ENCODE peak calls at places on chromosome 5, in seven cellular contexts. E is upper lobe of right lung; O is kidney; Y is A549; R is adrenal gland; D is fibroblast of pulmonary artery; I is CD8-positive, alpha-beta T cell. Q is an unnamed sample.

GRCh38 chr5:86909896-86910295 is 292.2 kb downstream of the COX7C start:
- DNase-seq in E (no peak), O (no peak), Y (no peak), R (no peak), D (peak; percentile 78), I (no peak), Q (peak; percentile 59)

GRCh38 chr5:115209279-115209678 is 39.6 kb upstream of the TRIM36 start:
- DNase-seq in E (no peak), O (no peak), Y (no peak), R (peak; percentile 62), D (peak; percentile 73), I (no peak), Q (no peak)

GRCh38 chr5:2335156-2335555 is 416.3 kb downstream of the IRX2 start:
- DNase-seq in E (no peak), O (no peak), Y (no peak), R (no peak), D (no peak), I (no peak), Q (no peak)

GRCh38 chr5:151900876-151901275 is 23.8 kb downstream of the GLRA1 start:
- DNase-seq in E (no peak), O (no peak), Y (no peak), R (no peak), D (no peak), I (no peak), Q (no peak)

GRCh38 chr5:65925094-65925600 is 1.2 kb upstream of the ERBIN start:
- DNase-seq in E (peak; percentile 91), O (peak; percentile 94), Y (peak; percentile 40), R (peak; percentile 85), D (peak; percentile 78), I (peak; percentile 86), Q (no peak)

GRCh38 chr5:74240783-74241750 is 399.5 kb downstream of the ENC1 start:
- DNase-seq in E (no peak), O (no peak), Y (no peak), R (no peak), D (no peak), I (no peak), Q (no peak)

GRCh38 chr5:133397986-133398645 is 214.2 kb downstream of the FSTL4 start:
- DNase-seq in E (no peak), O (no peak), Y (no peak), R (peak; percentile 17), D (no peak), I (peak; percentile 38), Q (no peak)

GRCh38 chr5:35478856-35479682 is 138.6 kb upstream of the SPEF2 start:
- DNase-seq in E (no peak), O (no peak), Y (no peak), R (no peak), D (peak; percentile 50), I (no peak), Q (no peak)

GRCh38 chr5:17218353-17219005 is 1.0 kb downstream of the BASP1 start:
- DNase-seq in E (peak; percentile 72), O (peak; percentile 79), Y (no peak), R (peak; percentile 57), D (peak; percentile 80), I (no peak), Q (no peak)

GRCh38 chr5:148393390-148393741 is 9.6 kb downstream of the FBXO38 start:
- DNase-seq in E (no peak), O (no peak), Y (no peak), R (no peak), D (no peak), I (no peak), Q (no peak)

GRCh38 chr5:167578977-167579700 is 712.3 kb upstream of the WWC1 start:
- DNase-seq in E (no peak), O (no peak), Y (no peak), R (no peak), D (peak; percentile 45), I (no peak), Q (no peak)

GRCh38 chr5:14735944-14736343 is 71.4 kb downstream of the OTULIN start:
- DNase-seq in E (no peak), O (no peak), Y (no peak), R (no peak), D (no peak), I (no peak), Q (no peak)

GRCh38 chr5:137899493-137899892 is 10.2 kb downstream of the PKD2L2 start:
- DNase-seq in E (no peak), O (no peak), Y (no peak), R (no peak), D (no peak), I (no peak), Q (no peak)

GRCh38 chr5:128252196-128252595 is 168.6 kb downstream of the SLC12A2 start:
- DNase-seq in E (no peak), O (no peak), Y (no peak), R (no peak), D (peak; percentile 39), I (no peak), Q (no peak)

GRCh38 chr5:16935271-16936149 is 578 bp downstream of the MYO10 start:
- DNase-seq in E (peak; percentile 79), O (peak; percentile 91), Y (peak; percentile 41), R (peak; percentile 62), D (no peak), I (no peak), Q (no peak)

GRCh38 chr5:61620660-61621650 is 288.9 kb downstream of the ZSWIM6 start:
- DNase-seq in E (no peak), O (peak; percentile 52), Y (no peak), R (no peak), D (no peak), I (no peak), Q (no peak)

GRCh38 chr5:108260105-108260857 is 121.6 kb downstream of the FBXL17 start:
- DNase-seq in E (no peak), O (peak; percentile 58), Y (peak; percentile 35), R (peak; percentile 90), D (peak; percentile 93), I (peak; percentile 72), Q (peak; percentile 17)

GRCh38 chr5:67206381-67207328 is 10.1 kb upstream of the CD180 start:
- DNase-seq in E (peak; percentile 69), O (peak; percentile 72), Y (peak; percentile 63), R (no peak), D (peak; percentile 15), I (peak; percentile 79), Q (no peak)

GRCh38 chr5:178711572-178711971 is 18.9 kb downstream of the ZNF354A start:
- DNase-seq in E (no peak), O (no peak), Y (no peak), R (no peak), D (no peak), I (no peak), Q (no peak)

GRCh38 chr5:43066231-43066798 is 26.2 kb upstream of the ANXA2R start:
- DNase-seq in E (peak; percentile 90), O (peak; percentile 91), Y (no peak), R (peak; percentile 87), D (peak; percentile 69), I (peak; percentile 89), Q (no peak)

GRCh38 chr5:1212271-1212670 is 10.9 kb downstream of the SLC6A19 start:
- DNase-seq in E (no peak), O (peak; percentile 45), Y (no peak), R (no peak), D (no peak), I (no peak), Q (no peak)

GRCh38 chr5:14174235-14174636 is 31.1 kb downstream of the TRIO start:
- DNase-seq in E (no peak), O (no peak), Y (no peak), R (no peak), D (no peak), I (no peak), Q (no peak)

GRCh38 chr5:131242728-131243255 is 21.1 kb upstream of the CDC42SE2 start:
- DNase-seq in E (no peak), O (no peak), Y (no peak), R (no peak), D (peak; percentile 70), I (no peak), Q (peak; percentile 82)

GRCh38 chr5:88502179-88503064 is 233.8 kb upstream of the TMEM161B start:
- DNase-seq in E (no peak), O (no peak), Y (no peak), R (no peak), D (no peak), I (no peak), Q (no peak)

GRCh38 chr5:135376961-135377621 is 21.9 kb downstream of the MACROH2A1 start:
- DNase-seq in E (no peak), O (no peak), Y (no peak), R (no peak), D (no peak), I (no peak), Q (no peak)

DNA sequence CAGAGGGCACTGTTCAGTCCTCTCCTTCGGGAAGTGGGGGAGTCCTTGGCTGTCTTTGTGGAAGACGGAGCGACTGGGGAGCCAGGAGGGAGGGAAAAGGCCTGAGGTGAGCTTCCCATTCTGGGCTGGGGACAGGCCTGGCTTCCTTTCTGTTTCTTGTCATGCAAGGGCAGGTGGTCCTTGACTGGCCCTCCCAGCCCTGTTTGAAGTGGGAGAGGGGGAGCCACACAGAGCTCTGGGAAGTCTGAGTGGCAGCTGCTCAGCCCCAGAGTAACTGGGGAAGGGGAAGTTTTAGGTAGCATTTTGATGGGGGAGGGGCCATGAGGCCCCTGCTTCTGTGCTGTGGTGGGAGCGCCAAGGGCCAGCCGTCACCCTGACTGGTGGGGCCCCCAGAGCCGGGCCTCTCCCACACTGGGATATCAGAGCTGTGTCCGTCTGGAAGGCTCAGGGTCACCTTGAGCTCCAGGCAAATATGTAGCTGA is 6.5 kb downstream of the UNC5A start:
- DNase-seq in E (no peak), O (no peak), Y (no peak), R (no peak), D (no peak), I (no peak), Q (no peak)
- H3K4me3 ChIP-seq in E (no peak overlapping the region), O (no peak overlapping the region), Y (no peak overlapping the region), R (no peak overlapping the region), D (no peak overlapping the region), I (no peak overlapping the region), Q (no peak overlapping the region)

GRCh38 chr5:77629553-77630245 is 8.8 kb downstream of the OTP start:
- DNase-seq in E (no peak), O (no peak), Y (no peak), R (no peak), D (no peak), I (no peak), Q (no peak)
- H3K4me3 ChIP-seq in E (peak overlapping the region; percentile 46), O (no peak overlapping the region), Y (peak overlapping the region; percentile 72), R (peak overlapping the region; percentile 32), D (no peak overlapping the region), I (no peak overlapping the region), Q (peak overlapping the region; percentile 41)

GRCh38 chr5:84384604-84385575 is at the start of gene EDIL3:
- DNase-seq in E (no peak), O (peak; percentile 80), Y (no peak), R (peak; percentile 59), D (peak; percentile 60), I (no peak), Q (no peak)
- H3K4me3 ChIP-seq in E (peak within 1 kb of the TSS; percentile 57), O (peak within 1 kb of the TSS; percentile 57), Y (peak within 1 kb of the TSS; percentile 48), R (peak within 1 kb of the TSS; percentile 41), D (peak within 1 kb of the TSS; percentile 72), I (no peak within 1 kb of the TSS), Q (peak within 1 kb of the TSS; percentile 91)

GRCh38 chr5:51882647-51883046 is 499.4 kb downstream of the ISL1 start:
- DNase-seq in E (no peak), O (no peak), Y (no peak), R (no peak), D (no peak), I (no peak), Q (no peak)

DNA sequence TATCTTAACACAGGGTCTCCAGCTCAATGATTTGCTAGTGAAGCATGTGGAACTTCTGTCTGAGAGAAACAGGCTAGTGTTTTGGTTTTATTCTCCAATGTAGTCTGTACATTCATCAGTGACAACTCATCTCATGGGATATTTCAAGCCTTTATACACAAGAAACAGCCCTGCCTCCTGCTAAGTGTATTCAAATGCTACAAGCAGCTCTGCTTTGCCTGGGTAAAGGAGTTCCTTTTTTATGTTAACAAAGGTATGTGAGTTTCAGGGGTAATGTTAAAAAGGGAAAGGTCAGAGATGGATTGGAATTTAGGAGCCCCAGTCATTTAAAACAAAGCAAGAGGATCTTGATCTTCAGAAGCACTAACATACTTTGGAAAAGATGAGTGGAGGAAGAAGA is 498.7 kb downstream of the ISL1 start:
- DNase-seq in E (no peak), O (no peak), Y (no peak), R (no peak), D (no peak), I (no peak), Q (no peak)
- H3K4me3 ChIP-seq in E (no peak overlapping the region), O (no peak overlapping the region), Y (no peak overlapping the region), R (no peak overlapping the region), D (no peak overlapping the region), I (no peak overlapping the region), Q (no peak overlapping the region)